ENCODE peak calls at places on chromosomes 3 and 15, in ten cellular contexts. C, Y, I, V, A, O, F, J, X and B are unnamed samples.

GRCh38 chr15:96316953-96317629 is 13.4 kb upstream of the NR2F2 start:
- DNase-seq in Y (no peak), J (no peak), V (peak), X (no peak), I (no peak), A (no peak), O (no peak), F (no peak), C (no peak), B (no peak)

GRCh38 chr3:138429665-138430064 is 4.8 kb upstream of the ESYT3 start:
- DNase-seq in F (no peak), O (no peak), X (no peak), I (no peak), V (no peak), A (no peak), C (no peak), Y (no peak), J (no peak), B (no peak)

GRCh38 chr3:5504135-5504534 is 316.6 kb downstream of the EDEM1 start:
- DNase-seq in C (no peak), V (no peak), F (no peak), A (no peak), O (no peak), Y (no peak), X (no peak), I (no peak), J (no peak), B (no peak)

GRCh38 chr3:162538466-162538865 is 1041.9 kb downstream of the OTOL1 start:
- DNase-seq in V (no peak), C (no peak), F (no peak), Y (no peak), X (no peak), J (no peak), I (no peak), A (no peak), O (no peak), B (no peak)

GRCh38 chr3:99084825-99085224 is 183.3 kb upstream of the DCBLD2 start:
- DNase-seq in X (no peak), C (no peak), I (no peak), V (no peak), F (no peak), O (no peak), Y (no peak), J (no peak), A (no peak), B (peak)

GRCh38 chr3:147493666-147494065 is 84.5 kb downstream of the ZIC1 start:
- DNase-seq in C (no peak), J (no peak), F (no peak), Y (no peak), X (no peak), A (no peak), I (no peak), V (no peak), O (no peak), B (no peak)

GRCh38 chr15:29037997-29038700 is 152.4 kb downstream of the APBA2 start:
- DNase-seq in A (no peak), O (no peak), F (no peak), J (no peak), V (no peak), C (no peak), I (no peak), Y (no peak), X (no peak), B (no peak)

GRCh38 chr3:8223766-8224165 is 277.9 kb upstream of the LMCD1 start:
- DNase-seq in Y (no peak), C (no peak), J (peak), O (peak), A (no peak), V (peak), F (no peak), X (no peak), I (no peak), B (peak)

GRCh38 chr15:71451080-71451479 is 335.8 kb downstream of the THSD4 start:
- DNase-seq in X (no peak), A (no peak), F (no peak), J (no peak), I (no peak), O (no peak), V (no peak), Y (no peak), C (no peak), B (no peak)

GRCh38 chr3:10285742-10286524 is 6.8 kb downstream of the GHRL start:
- DNase-seq in Y (no peak), V (no peak), J (peak), X (no peak), F (no peak), C (no peak), I (no peak), A (no peak), O (no peak), B (no peak)

GRCh38 chr3:155391104-155391503 is 97.6 kb upstream of the STRIT1 start:
- DNase-seq in O (peak), A (no peak), I (no peak), V (no peak), F (no peak), C (no peak), Y (no peak), J (no peak), X (no peak), B (peak)

GRCh38 chr3:133092676-133093075 is 54.5 kb downstream of the TMEM108 start:
- DNase-seq in C (no peak), X (no peak), F (no peak), O (no peak), A (no peak), J (no peak), V (no peak), I (no peak), Y (no peak), B (no peak)

GRCh38 chr3:8996681-8997121 is 33.4 kb upstream of the RAD18 start:
- DNase-seq in C (no peak), X (no peak), Y (peak), I (peak), A (peak), J (no peak), F (no peak), V (peak), O (peak), B (peak)

GRCh38 chr3:64174328-64174727 is 50.9 kb downstream of the PRICKLE2 start:
- DNase-seq in Y (no peak), A (no peak), V (no peak), C (no peak), J (peak), F (no peak), O (no peak), X (no peak), I (no peak), B (peak)

GRCh38 chr15:85768595-85769168 is 26.0 kb downstream of the KLHL25 start:
- DNase-seq in I (no peak), A (no peak), V (no peak), O (no peak), F (no peak), Y (no peak), C (no peak), X (no peak), J (no peak), B (no peak)

GRCh38 chr3:146187334-146187950 is 26.5 kb upstream of the PLOD2 start:
- DNase-seq in C (peak), I (no peak), J (peak), Y (peak), V (no peak), O (peak), F (no peak), X (no peak), A (no peak), B (peak)

GRCh38 chr15:68439506-68439905 is 7.5 kb upstream of the ITGA11 start:
- DNase-seq in A (no peak), C (no peak), O (no peak), F (no peak), I (no peak), J (no peak), Y (no peak), V (no peak), X (no peak), B (no peak)

GRCh38 chr3:128970741-128971048 is 23.2 kb downstream of the CFAP92 start:
- DNase-seq in F (no peak), X (no peak), J (no peak), A (no peak), I (no peak), Y (no peak), C (no peak), V (no peak), O (no peak), B (no peak)

GRCh38 chr3:160665784-160666526 is 11.0 kb upstream of the ARL14 start:
- DNase-seq in J (peak), A (no peak), I (peak), V (no peak), O (peak), X (no peak), F (no peak), C (peak), Y (no peak), B (peak)

GRCh38 chr15:90266061-90266431 is 574 bp downstream of the NGRN start:
- DNase-seq in F (no peak), Y (peak), V (peak), O (peak), I (no peak), J (peak), C (peak), A (peak), X (no peak), B (no peak)

GRCh38 chr15:78059110-78059839 is 18.2 kb downstream of the TBC1D2B start:
- DNase-seq in O (no peak), A (no peak), I (no peak), C (no peak), J (peak), F (no peak), V (no peak), X (no peak), Y (no peak), B (no peak)

GRCh38 chr3:9947025-9947995 is 4.9 kb downstream of the PRRT3 start:
- DNase-seq in A (peak), C (peak), V (peak), O (peak), J (peak), I (no peak), F (peak), X (no peak), Y (peak), B (peak)

GRCh38 chr15:94205366-94205765 is 26.0 kb upstream of the MCTP2 start:
- DNase-seq in F (no peak), Y (no peak), O (no peak), I (no peak), A (no peak), J (no peak), X (no peak), C (no peak), V (no peak), B (peak)

GRCh38 chr3:181899702-181900101 is 188.0 kb downstream of the SOX2 start:
- DNase-seq in F (no peak), X (no peak), Y (no peak), O (no peak), V (no peak), C (no peak), J (no peak), I (no peak), A (no peak), B (no peak)

GRCh38 chr3:150623945-150624344 is 20.8 kb downstream of the SELENOT start:
- DNase-seq in V (no peak), J (no peak), X (no peak), A (no peak), C (no peak), I (no peak), Y (no peak), F (no peak), O (peak), B (no peak)

GRCh38 chr15:39789736-39790135 is 7.1 kb upstream of the FSIP1 start:
- DNase-seq in O (no peak), C (no peak), V (no peak), F (no peak), X (no peak), J (no peak), Y (no peak), A (no peak), I (no peak), B (peak)

GRCh38 chr3:24522155-24522579 is 27.5 kb upstream of the THRB start:
- DNase-seq in I (no peak), V (no peak), X (no peak), J (no peak), Y (peak), C (no peak), O (no peak), A (no peak), F (peak), B (no peak)

GRCh38 chr15:31332020-31332680 is 5.5 kb downstream of the KLF13 start:
- DNase-seq in X (no peak), I (no peak), F (no peak), C (no peak), O (no peak), V (no peak), A (no peak), Y (no peak), J (no peak), B (no peak)

GRCh38 chr15:80732148-80732547 is 37.0 kb downstream of the ABHD17C start:
- DNase-seq in C (no peak), X (no peak), F (no peak), V (no peak), I (no peak), J (no peak), Y (no peak), A (no peak), O (peak), B (no peak)

GRCh38 chr15:85623648-85624047 is 171.1 kb downstream of the KLHL25 start:
- DNase-seq in C (no peak), F (no peak), A (no peak), J (peak), X (no peak), O (peak), V (no peak), Y (no peak), I (no peak), B (peak)

GRCh38 chr15:26260517-26261133 is 397.5 kb upstream of the ATP10A start:
- DNase-seq in O (peak), X (no peak), J (no peak), I (no peak), A (no peak), Y (peak), V (no peak), C (no peak), F (peak), B (peak)
- TF ChIP-seq CTCF in O (peak), X (peak), J (peak), I (peak), A (peak), Y (peak), V (peak), C (peak), F (peak), B (peak)

GRCh38 chr15:60419752-60420151 is 22.0 kb upstream of the ANXA2 start:
- DNase-seq in V (no peak), I (no peak), Y (no peak), O (peak), C (no peak), X (no peak), J (no peak), A (no peak), F (no peak), B (peak)

GRCh38 chr15:60421544-60421943 is 23.8 kb upstream of the ANXA2 start:
- DNase-seq in X (no peak), Y (no peak), J (peak), F (no peak), V (no peak), A (no peak), C (no peak), I (no peak), O (peak), B (peak)

GRCh38 chr15:60418095-60418494 is 20.3 kb upstream of the ANXA2 start:
- DNase-seq in A (no peak), J (no peak), O (no peak), C (no peak), I (no peak), F (no peak), X (no peak), Y (no peak), V (no peak), B (no peak)

GRCh38 chr15:60417112-60417511 is 19.3 kb upstream of the ANXA2 start:
- DNase-seq in C (no peak), Y (no peak), J (no peak), O (no peak), V (no peak), I (no peak), F (no peak), X (no peak), A (no peak), B (no peak)

DNA sequence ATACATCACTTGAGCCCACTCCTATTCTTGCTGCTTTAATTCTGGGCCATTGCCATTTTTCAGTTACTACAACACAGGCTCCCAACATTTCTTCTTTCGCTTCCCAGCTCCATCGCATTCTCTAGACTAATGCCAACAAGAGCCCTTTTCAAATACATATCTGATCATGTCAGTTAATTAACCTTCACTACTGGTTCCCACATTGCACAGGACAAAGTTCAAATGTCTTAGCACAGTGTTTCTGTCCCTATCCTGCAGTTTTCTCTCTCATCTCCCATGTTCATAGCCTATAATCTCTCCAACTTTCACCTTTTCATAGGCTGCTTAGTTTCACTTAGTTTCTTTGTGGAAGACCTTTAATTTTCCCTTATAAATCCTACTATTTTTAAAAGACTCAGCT is 22.5 kb upstream of the ANXA2 start:
- DNase-seq in Y (no peak), I (no peak), X (no peak), F (no peak), A (no peak), V (no peak), O (no peak), J (no peak), C (no peak), B (no peak)
- H3K4me3 ChIP-seq in Y (no peak), I (no peak), X (no peak), F (no peak), A (no peak), V (no peak), O (no peak), J (no peak), C (no peak), B (no peak)

DNA sequence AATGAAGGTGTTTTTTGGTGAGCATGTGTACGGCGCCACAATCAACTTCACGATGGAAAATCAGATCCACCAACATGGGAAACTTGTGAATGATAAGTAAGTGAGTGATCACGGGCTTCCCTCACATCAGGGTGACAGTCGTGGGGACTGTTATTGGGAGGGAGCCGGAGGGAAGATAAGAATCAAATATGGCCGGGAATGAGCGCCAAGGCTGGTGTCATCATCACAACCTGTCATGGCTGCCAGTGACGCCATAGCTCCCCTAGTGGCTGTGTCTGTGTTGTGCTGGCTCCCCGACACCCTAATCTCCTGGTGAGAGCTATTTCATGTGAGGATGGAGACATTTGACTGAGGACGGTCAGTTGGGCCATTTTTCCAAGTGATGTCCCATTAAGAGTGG is 168.5 kb downstream of the SV2B start:
- DNase-seq in Y (peak), V (no peak), X (no peak), J (no peak), C (no peak), I (no peak), F (no peak), A (no peak), O (no peak), B (no peak)
- TF ChIP-seq CTCF in Y (no peak), V (no peak), X (no peak), J (peak), C (no peak), I (peak), F (no peak), A (no peak), O (peak), B (peak)

GRCh38 chr3:11558918-11559815 is 84.5 kb downstream of the VGLL4 start:
- DNase-seq in F (peak), O (no peak), I (no peak), C (no peak), A (no peak), J (no peak), Y (no peak), X (no peak), V (no peak), B (no peak)
- H3K4me3 ChIP-seq in F (no peak), O (no peak), I (no peak), C (no peak), A (no peak), J (no peak), Y (no peak), X (no peak), V (no peak), B (no peak)